ENCODE peak calls at places on chromosomes 1 and 21, in four cellular contexts. One of them, this sample, is unnamed.

GRCh38 chr21:26844258-26845065 is 747 bp downstream of the ADAMTS1 start:
- DNase-seq in mesenteric fat pad: no peak
- DNase-seq in NCI-H1092 treated with DMSO at 0.1 percent for 48 hours: peak; percentile 24
- DNase-seq in OCI-M1: peak; percentile 71
- DNase-seq in this sample: no peak

GRCh38 chr21:23949493-23949892 is 1657.8 kb downstream of the MRPL39 start:
- DNase-seq in mesenteric fat pad: no peak
- DNase-seq in NCI-H1092 treated with DMSO at 0.1 percent for 48 hours: no peak
- DNase-seq in OCI-M1: no peak
- DNase-seq in this sample: no peak

GRCh38 chr1:183234660-183235476 is 48.8 kb downstream of the LAMC2 start:
- DNase-seq in mesenteric fat pad: no peak
- DNase-seq in NCI-H1092 treated with DMSO at 0.1 percent for 48 hours: peak; percentile 84
- DNase-seq in OCI-M1: no peak
- DNase-seq in this sample: peak; percentile 47

GRCh38 chr1:210531475-210532222 is 202.9 kb downstream of the HHAT start:
- DNase-seq in mesenteric fat pad: no peak
- DNase-seq in NCI-H1092 treated with DMSO at 0.1 percent for 48 hours: no peak
- DNase-seq in OCI-M1: no peak
- DNase-seq in this sample: no peak

GRCh38 chr1:28173151-28173979 is 3.1 kb downstream of the PTAFR start:
- DNase-seq in mesenteric fat pad: no peak
- DNase-seq in NCI-H1092 treated with DMSO at 0.1 percent for 48 hours: no peak
- DNase-seq in OCI-M1: no peak
- DNase-seq in this sample: no peak

GRCh38 chr1:150875197-150876110 is 945 bp downstream of the ARNT start:
- DNase-seq in mesenteric fat pad: no peak
- DNase-seq in NCI-H1092 treated with DMSO at 0.1 percent for 48 hours: no peak
- DNase-seq in OCI-M1: peak; percentile 81
- DNase-seq in this sample: no peak

GRCh38 chr1:166036092-166036491 is 130.7 kb downstream of the FAM78B start:
- DNase-seq in mesenteric fat pad: no peak
- DNase-seq in NCI-H1092 treated with DMSO at 0.1 percent for 48 hours: no peak
- DNase-seq in OCI-M1: no peak
- DNase-seq in this sample: no peak

GRCh38 chr21:33063907-33064622 is 5.9 kb upstream of the OLIG1 start:
- DNase-seq in mesenteric fat pad: no peak
- DNase-seq in NCI-H1092 treated with DMSO at 0.1 percent for 48 hours: no peak
- DNase-seq in OCI-M1: no peak
- DNase-seq in this sample: no peak

GRCh38 chr1:4010284-4010683 is 110.2 kb upstream of the C1orf174 start:
- DNase-seq in mesenteric fat pad: peak; percentile 57
- DNase-seq in NCI-H1092 treated with DMSO at 0.1 percent for 48 hours: no peak
- DNase-seq in OCI-M1: no peak
- DNase-seq in this sample: no peak

GRCh38 chr1:72326494-72326893 is 44.2 kb upstream of the NEGR1 start:
- DNase-seq in mesenteric fat pad: no peak
- DNase-seq in NCI-H1092 treated with DMSO at 0.1 percent for 48 hours: no peak
- DNase-seq in OCI-M1: no peak
- DNase-seq in this sample: no peak

GRCh38 chr1:240031009-240031408 is 60.7 kb upstream of the FMN2 start:
- DNase-seq in mesenteric fat pad: no peak
- DNase-seq in NCI-H1092 treated with DMSO at 0.1 percent for 48 hours: no peak
- DNase-seq in OCI-M1: no peak
- DNase-seq in this sample: no peak

GRCh38 chr1:71072273-71072672 is 8.6 kb downstream of the ZRANB2 start:
- DNase-seq in mesenteric fat pad: no peak
- DNase-seq in NCI-H1092 treated with DMSO at 0.1 percent for 48 hours: no peak
- DNase-seq in OCI-M1: no peak
- DNase-seq in this sample: no peak

GRCh38 chr1:36733748-36734147 is 251.0 kb upstream of the CSF3R start:
- DNase-seq in mesenteric fat pad: no peak
- DNase-seq in NCI-H1092 treated with DMSO at 0.1 percent for 48 hours: no peak
- DNase-seq in OCI-M1: no peak
- DNase-seq in this sample: no peak

GRCh38 chr1:206784471-206784903 is 12.2 kb upstream of the IL10 start:
- DNase-seq in mesenteric fat pad: no peak
- DNase-seq in NCI-H1092 treated with DMSO at 0.1 percent for 48 hours: no peak
- DNase-seq in OCI-M1: no peak
- DNase-seq in this sample: no peak

GRCh38 chr21:35198004-35198403 is 148.9 kb upstream of the RUNX1 start:
- DNase-seq in mesenteric fat pad: no peak
- DNase-seq in NCI-H1092 treated with DMSO at 0.1 percent for 48 hours: no peak
- DNase-seq in OCI-M1: no peak
- DNase-seq in this sample: no peak

GRCh38 chr1:201916649-201917249 is 28.1 kb downstream of the SHISA4 start:
- DNase-seq in mesenteric fat pad: peak; percentile 93
- DNase-seq in NCI-H1092 treated with DMSO at 0.1 percent for 48 hours: peak; percentile 31
- DNase-seq in OCI-M1: peak; percentile 55
- DNase-seq in this sample: no peak

GRCh38 chr1:25458550-25459298 is 28.0 kb downstream of the MACO1 start:
- DNase-seq in mesenteric fat pad: no peak
- DNase-seq in NCI-H1092 treated with DMSO at 0.1 percent for 48 hours: no peak
- DNase-seq in OCI-M1: no peak
- DNase-seq in this sample: peak; percentile 76

GRCh38 chr1:11470912-11471311 is 8.0 kb upstream of the DISP3 start:
- DNase-seq in mesenteric fat pad: no peak
- DNase-seq in NCI-H1092 treated with DMSO at 0.1 percent for 48 hours: no peak
- DNase-seq in OCI-M1: no peak
- DNase-seq in this sample: no peak

GRCh38 chr1:221032616-221033342 is 153.5 kb downstream of the HLX start:
- DNase-seq in mesenteric fat pad: no peak
- DNase-seq in NCI-H1092 treated with DMSO at 0.1 percent for 48 hours: no peak
- DNase-seq in OCI-M1: peak; percentile 33
- DNase-seq in this sample: peak; percentile 65

GRCh38 chr1:36653850-36654249 is 171.1 kb upstream of the CSF3R start:
- DNase-seq in mesenteric fat pad: no peak
- DNase-seq in NCI-H1092 treated with DMSO at 0.1 percent for 48 hours: peak; percentile 57
- DNase-seq in OCI-M1: no peak
- DNase-seq in this sample: peak; percentile 41

GRCh38 chr1:32538887-32539583 is at the start of gene ZBTB8A:
- DNase-seq in mesenteric fat pad: no peak
- DNase-seq in NCI-H1092 treated with DMSO at 0.1 percent for 48 hours: peak; percentile 87
- DNase-seq in OCI-M1: peak; percentile 17
- DNase-seq in this sample: no peak

GRCh38 chr21:25964009-25964408 is 206.6 kb downstream of the APP start:
- DNase-seq in mesenteric fat pad: no peak
- DNase-seq in NCI-H1092 treated with DMSO at 0.1 percent for 48 hours: no peak
- DNase-seq in OCI-M1: no peak
- DNase-seq in this sample: peak; percentile 79

GRCh38 chr1:76247261-76247852 is 172.8 kb downstream of the ST6GALNAC3 start:
- DNase-seq in mesenteric fat pad: no peak
- DNase-seq in NCI-H1092 treated with DMSO at 0.1 percent for 48 hours: no peak
- DNase-seq in OCI-M1: peak; percentile 82
- DNase-seq in this sample: no peak

GRCh38 chr1:196897158-196897828 is 9.4 kb downstream of the CFHR4 start:
- DNase-seq in mesenteric fat pad: no peak
- DNase-seq in NCI-H1092 treated with DMSO at 0.1 percent for 48 hours: no peak
- DNase-seq in OCI-M1: no peak
- DNase-seq in this sample: no peak

GRCh38 chr1:2545754-2546514 is 10.2 kb upstream of the TNFRSF14 start:
- DNase-seq in mesenteric fat pad: peak; percentile 93
- DNase-seq in NCI-H1092 treated with DMSO at 0.1 percent for 48 hours: no peak
- DNase-seq in OCI-M1: peak; percentile 94
- DNase-seq in this sample: peak; percentile 85

This sample was measured in MV-4-11.